ENCODE peak calls at places on chromosomes 11 and 22, in seven cellular contexts. K is cardiac muscle cell, X is NCI-H82, E is IMR-90, I is nephron progenitor cell, F is Daoy, Y is NCI-H2107. N is an unnamed sample.
A peak's percentile ranks its signal among the peaks of the same experiment; 100 is the strongest.

GRCh38 chr11:73159297-73159696 is 17.2 kb upstream of the FCHSD2 start:
- DNase-seq in K (no peak), X (no peak), E (no peak), I (no peak), F (no peak), Y (no peak), N (no peak)

GRCh38 chr22:47092896-47093311 is 330.5 kb downstream of the TBC1D22A start:
- DNase-seq in K (peak; percentile 88), X (no peak), E (peak; percentile 67), I (no peak), F (no peak), Y (no peak), N (peak; percentile 85)

GRCh38 chr11:36119300-36119699 is 169.9 kb downstream of the COMMD9 start:
- DNase-seq in K (no peak), X (no peak), E (no peak), I (no peak), F (no peak), Y (no peak), N (no peak)

GRCh38 chr11:117551761-117552343 is 224.2 kb downstream of the CEP164 start:
- DNase-seq in K (no peak), X (peak; percentile 81), E (no peak), I (no peak), F (no peak), Y (no peak), N (no peak)

GRCh38 chr11:94473177-94473799 is 20.4 kb downstream of the MRE11 start:
- DNase-seq in K (peak; percentile 33), X (no peak), E (peak; percentile 10), I (no peak), F (no peak), Y (no peak), N (peak; percentile 43)

GRCh38 chr11:94450061-94450460 is 43.6 kb downstream of the MRE11 start:
- DNase-seq in K (peak; percentile 22), X (no peak), E (peak; percentile 36), I (no peak), F (no peak), Y (no peak), N (peak; percentile 27)

GRCh38 chr11:113615098-113615497 is 91.0 kb downstream of the TMPRSS5 start:
- DNase-seq in K (no peak), X (peak; percentile 93), E (no peak), I (no peak), F (no peak), Y (peak; percentile 5), N (no peak)

GRCh38 chr11:41431784-41432183 is 27.7 kb downstream of the LRRC4C start:
- DNase-seq in K (no peak), X (peak; percentile 32), E (no peak), I (peak; percentile 19), F (no peak), Y (no peak), N (peak; percentile 12)

GRCh38 chr22:43855431-43855830 is 6.9 kb downstream of the SULT4A1 start:
- DNase-seq in K (no peak), X (no peak), E (no peak), I (no peak), F (no peak), Y (no peak), N (no peak)

GRCh38 chr11:2779981-2780849 is 80.4 kb upstream of the KCNQ1OT1 start:
- DNase-seq in K (peak; percentile 38), X (no peak), E (no peak), I (no peak), F (no peak), Y (no peak), N (peak; percentile 22)

GRCh38 chr11:32312865-32313403 is 122.4 kb downstream of the WT1 start:
- DNase-seq in K (peak; percentile 85), X (peak; percentile 67), E (peak; percentile 52), I (no peak), F (peak; percentile 80), Y (no peak), N (peak; percentile 76)

GRCh38 chr11:113730887-113731726 is 25.0 kb upstream of the TMPRSS5 start:
- DNase-seq in K (peak; percentile 78), X (peak; percentile 81), E (peak; percentile 64), I (peak; percentile 40), F (peak; percentile 49), Y (peak; percentile 4), N (peak; percentile 87)

GRCh38 chr11:63553759-63554158 is 9.4 kb downstream of the PLAAT2 start:
- DNase-seq in K (peak; percentile 65), X (no peak), E (no peak), I (no peak), F (peak; percentile 17), Y (no peak), N (peak; percentile 50)

GRCh38 chr11:91800208-91800914 is 424.3 kb upstream of the FAT3 start:
- DNase-seq in K (no peak), X (no peak), E (no peak), I (no peak), F (no peak), Y (no peak), N (no peak)

GRCh38 chr11:132948252-132948651 is 584.0 kb downstream of the OPCML start:
- DNase-seq in K (no peak), X (no peak), E (no peak), I (no peak), F (no peak), Y (no peak), N (no peak)

GRCh38 chr22:41401781-41402648 is 20.3 kb downstream of the TEF start:
- DNase-seq in K (peak; percentile 77), X (peak; percentile 94), E (peak; percentile 79), I (no peak), F (peak; percentile 68), Y (peak; percentile 38), N (peak; percentile 45)

GRCh38 chr22:31509041-31509440 is 12.7 kb downstream of the SFI1 start:
- DNase-seq in K (no peak), X (no peak), E (peak; percentile 59), I (no peak), F (no peak), Y (no peak), N (no peak)

GRCh38 chr11:7677801-7678201 is 4.5 kb upstream of the CYB5R2 start:
- DNase-seq in K (peak; percentile 42), X (peak; percentile 64), E (peak; percentile 5), I (no peak), F (peak; percentile 52), Y (no peak), N (peak; percentile 39)